ENCODE peak calls at places on chromosomes 16 and 17, in eight cellular contexts. I, Z, V, N, C, M, J and W are unnamed samples.

GRCh38 chr16:5393070-5393469 is 295.5 kb upstream of the EEF2KMT start:
- DNase-seq in I (no peak), Z (no peak), V (no peak), N (no peak), C (no peak), M (no peak), J (no peak), W (peak)

GRCh38 chr16:1614226-1615102 is 2.3 kb downstream of the CRAMP1 start:
- DNase-seq in I (peak), Z (no peak), V (peak), N (no peak), C (peak), M (no peak), J (no peak), W (no peak)

GRCh38 chr17:3851461-3852100 is 5.5 kb upstream of the NCBP3 start:
- DNase-seq in I (no peak), Z (no peak), V (no peak), N (no peak), C (no peak), M (no peak), J (no peak), W (no peak)

GRCh38 chr16:11619327-11619851 is 32.7 kb upstream of the LITAF start:
- DNase-seq in I (no peak), Z (no peak), V (no peak), N (no peak), C (no peak), M (no peak), J (no peak), W (peak)

GRCh38 chr16:57893559-57894389 is 77.2 kb downstream of the CNGB1 start:
- DNase-seq in I (peak), Z (peak), V (peak), N (no peak), C (no peak), M (no peak), J (no peak), W (peak)

GRCh38 chr16:86222541-86222940 is 287.8 kb upstream of the FOXF1 start:
- DNase-seq in I (peak), Z (no peak), V (peak), N (no peak), C (no peak), M (no peak), J (no peak), W (no peak)

GRCh38 chr17:28928061-28928460 is 23.3 kb downstream of the PHF12 start:
- DNase-seq in I (no peak), Z (no peak), V (no peak), N (no peak), C (peak), M (no peak), J (no peak), W (no peak)

GRCh38 chr17:7774037-7774659 is 56.6 kb downstream of the DNAH2 start:
- DNase-seq in I (no peak), Z (no peak), V (peak), N (no peak), C (no peak), M (no peak), J (no peak), W (no peak)

GRCh38 chr16:84952335-84953050 is 58.8 kb downstream of the ZDHHC7 start:
- DNase-seq in I (peak), Z (peak), V (peak), N (peak), C (peak), M (peak), J (peak), W (peak)